ENCODE peak calls at places on chromosomes 5 and 9, in four cellular contexts. X is GM12878, V is endothelial cell of umbilical vein, T is body of pancreas. H is an unnamed sample.

GRCh38 chr5:94429566-94429965 is 188.8 kb downstream of the KIAA0825 start:
- DNase-seq in T (no peak), V (no peak), X (no peak), H (no peak)

GRCh38 chr5:160390787-160391696 is 8.8 kb downstream of the FAM200C start:
- DNase-seq in V (peak; percentile 30), T (no peak), X (no peak), H (no peak)

GRCh38 chr5:88021141-88021540 is 247.5 kb downstream of the TMEM161B start:
- DNase-seq in X (no peak), T (no peak), V (no peak), H (no peak)

GRCh38 chr5:15008476-15008875 is 136.9 kb upstream of the ANKH start:
- DNase-seq in V (peak; percentile 91), T (peak; percentile 90), X (no peak), H (peak; percentile 83)

GRCh38 chr5:4737868-4738267 is 402.3 kb upstream of the ADAMTS16 start:
- DNase-seq in V (no peak), T (no peak), X (no peak), H (no peak)

GRCh38 chr5:1447772-1448361 is 2.6 kb upstream of the SLC6A3 start:
- DNase-seq in V (no peak), X (no peak), T (no peak), H (no peak)

GRCh38 chr9:90307177-90307833 is 335.3 kb downstream of the DIRAS2 start:
- DNase-seq in T (peak; percentile 25), V (no peak), X (no peak), H (no peak)

GRCh38 chr9:34570422-34571179 is 18.9 kb downstream of the CNTFR start:
- DNase-seq in T (no peak), V (no peak), X (no peak), H (no peak)

GRCh38 chr9:115633099-115633498 is 515.1 kb upstream of the TNC start:
- DNase-seq in T (no peak), V (no peak), X (no peak), H (no peak)

GRCh38 chr9:71725590-71726338 is 42.5 kb downstream of the CEMIP2 start:
- DNase-seq in X (no peak), T (peak; percentile 35), V (peak; percentile 46), H (no peak)

GRCh38 chr5:180198208-180198607 is 10.8 kb downstream of the RASGEF1C start:
- DNase-seq in T (no peak), X (no peak), V (no peak), H (no peak)

GRCh38 chr5:31604240-31604639 is 34.7 kb upstream of the PDZD2 start:
- DNase-seq in X (no peak), T (no peak), V (no peak), H (no peak)

GRCh38 chr9:84575705-84576104 is 93.8 kb upstream of the NTRK2 start:
- DNase-seq in X (no peak), T (no peak), V (no peak), H (no peak)

GRCh38 chr5:59766394-59766793 is 127.1 kb downstream of the PDE4D start:
- DNase-seq in X (no peak), V (peak; percentile 79), T (peak; percentile 32), H (peak; percentile 26)

GRCh38 chr5:148848378-148849031 is 22.1 kb downstream of the ADRB2 start:
- DNase-seq in T (no peak), X (no peak), V (no peak), H (no peak)

GRCh38 chr5:65034782-65035181 is 266.1 kb downstream of the CWC27 start:
- DNase-seq in X (no peak), V (no peak), T (no peak), H (peak; percentile 20)

GRCh38 chr9:8071445-8071798 is 271.8 kb upstream of the DMAC1 start:
- DNase-seq in V (no peak), X (no peak), T (no peak), H (no peak)

GRCh38 chr5:134976841-134977240 is 9.1 kb downstream of the CATSPER3 start:
- DNase-seq in X (no peak), T (no peak), V (no peak), H (no peak)

GRCh38 chr5:143061161-143061945 is 291.2 kb downstream of the ARHGAP26 start:
- DNase-seq in T (no peak), V (peak; percentile 73), X (no peak), H (no peak)

GRCh38 chr5:157511656-157512644 is 51.9 kb downstream of the NIPAL4 start:
- DNase-seq in V (peak; percentile 98), X (no peak), T (peak; percentile 81), H (peak; percentile 95)

GRCh38 chr5:150122536-150123481 is 32.8 kb downstream of the PDGFRB start:
- DNase-seq in X (no peak), V (no peak), T (no peak), H (peak; percentile 15)

GRCh38 chr5:141349917-141350619 is at the start of gene PCDHGB1:
- DNase-seq in T (peak; percentile 54), V (no peak), X (no peak), H (no peak)

GRCh38 chr9:68585034-68585761 is 44.5 kb upstream of the TMEM252 start:
- DNase-seq in T (no peak), V (no peak), X (no peak), H (no peak)

GRCh38 chr5:120358949-120359348 is 105.2 kb upstream of the PRR16 start:
- DNase-seq in T (no peak), V (peak; percentile 39), X (no peak), H (no peak)

GRCh38 chr5:142716963-142717362 is 31.1 kb upstream of the FGF1 start:
- DNase-seq in T (peak; percentile 61), V (peak; percentile 53), X (no peak), H (no peak)

GRCh38 chr9:31590091-31590490 is 794.4 kb upstream of the ACO1 start:
- DNase-seq in T (no peak), V (no peak), X (no peak), H (no peak)

GRCh38 chr5:41841325-41841724 is 28.9 kb downstream of the OXCT1 start:
- DNase-seq in X (no peak), T (peak; percentile 8), V (no peak), H (no peak)

DNA sequence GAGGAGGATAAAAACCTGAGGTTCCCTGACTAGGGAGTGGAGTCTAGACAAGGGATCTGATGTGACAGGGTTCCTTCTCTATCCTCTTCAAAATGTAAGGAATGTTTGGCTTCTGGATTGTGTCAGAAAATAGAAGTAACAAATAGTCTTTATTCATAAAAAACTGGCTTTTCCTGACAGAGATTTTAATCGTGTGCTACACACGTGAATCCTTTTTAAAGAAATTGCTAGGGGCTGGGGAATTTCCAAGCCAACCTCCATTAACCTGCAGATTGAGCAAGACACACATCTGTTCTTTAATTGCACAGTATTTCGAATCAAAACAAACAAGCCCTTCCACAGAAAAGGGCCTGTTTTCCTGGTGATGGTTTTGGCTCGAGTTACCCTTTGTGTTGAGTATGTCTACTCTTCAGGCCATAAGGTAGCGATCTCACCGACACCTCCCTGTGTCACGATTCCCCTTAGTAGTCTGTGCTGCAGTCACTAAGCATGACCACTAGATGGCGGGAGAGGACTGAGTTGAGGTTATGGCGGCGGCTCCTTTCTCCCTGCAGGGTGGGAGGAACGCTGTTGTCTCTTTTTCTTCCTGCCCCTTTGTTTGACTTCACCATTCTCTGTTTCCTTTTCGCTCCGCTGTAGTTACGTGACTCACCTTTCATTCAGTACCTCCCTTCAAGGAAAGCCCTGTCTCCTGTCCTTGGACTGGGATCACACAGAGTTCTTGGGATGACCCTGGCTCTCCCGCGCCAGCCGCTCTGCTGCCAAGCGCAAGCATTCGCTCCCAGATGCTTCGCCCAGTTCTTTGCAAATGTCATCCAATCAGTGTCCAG is 137.1 kb upstream of the SLC24A2 start:
- DNase-seq in V (peak; percentile 74), X (peak; percentile 48), T (peak; percentile 80), H (peak; percentile 76)
- TF ChIP-seq POLR2A in V (no peak), X (no peak), T (no peak), H (no peak)

GRCh38 chr5:137370096-137370495 is 129.0 kb downstream of the SPOCK1 start:
- DNase-seq in X (no peak), T (no peak), V (no peak), H (no peak)

GRCh38 chr5:137372386-137373160 is 126.6 kb downstream of the SPOCK1 start:
- DNase-seq in X (no peak), V (no peak), T (no peak), H (no peak)

GRCh38 chr5:137374110-137374853 is 124.8 kb downstream of the SPOCK1 start:
- DNase-seq in T (no peak), V (peak; percentile 81), X (no peak), H (no peak)

GRCh38 chr5:137367951-137368350 is 131.2 kb downstream of the SPOCK1 start:
- DNase-seq in V (no peak), X (no peak), T (no peak), H (no peak)

GRCh38 chr5:137370511-137371071 is 128.5 kb downstream of the SPOCK1 start:
- DNase-seq in X (no peak), T (no peak), V (no peak), H (no peak)
- H3K27ac ChIP-seq in X (no peak overlapping the region), T (no peak overlapping the region), V (no peak overlapping the region), H (no peak overlapping the region)

GRCh38 chr9:125999504-125999881 is 252.3 kb downstream of the PBX3 start:
- DNase-seq in T (no peak), X (no peak), V (no peak), H (no peak)
- TF ChIP-seq CTCF in T (no peak), X (no peak), V (no peak), H (no peak)

GRCh38 chr5:172870261-172870806 is 36.3 kb downstream of the ERGIC1 start:
- DNase-seq in V (peak; percentile 97), X (no peak), T (peak; percentile 63), H (peak; percentile 44)
- TF ChIP-seq POLR2A in V (no peak), X (no peak), T (peak; percentile 25), H (peak; percentile 13)

DNA sequence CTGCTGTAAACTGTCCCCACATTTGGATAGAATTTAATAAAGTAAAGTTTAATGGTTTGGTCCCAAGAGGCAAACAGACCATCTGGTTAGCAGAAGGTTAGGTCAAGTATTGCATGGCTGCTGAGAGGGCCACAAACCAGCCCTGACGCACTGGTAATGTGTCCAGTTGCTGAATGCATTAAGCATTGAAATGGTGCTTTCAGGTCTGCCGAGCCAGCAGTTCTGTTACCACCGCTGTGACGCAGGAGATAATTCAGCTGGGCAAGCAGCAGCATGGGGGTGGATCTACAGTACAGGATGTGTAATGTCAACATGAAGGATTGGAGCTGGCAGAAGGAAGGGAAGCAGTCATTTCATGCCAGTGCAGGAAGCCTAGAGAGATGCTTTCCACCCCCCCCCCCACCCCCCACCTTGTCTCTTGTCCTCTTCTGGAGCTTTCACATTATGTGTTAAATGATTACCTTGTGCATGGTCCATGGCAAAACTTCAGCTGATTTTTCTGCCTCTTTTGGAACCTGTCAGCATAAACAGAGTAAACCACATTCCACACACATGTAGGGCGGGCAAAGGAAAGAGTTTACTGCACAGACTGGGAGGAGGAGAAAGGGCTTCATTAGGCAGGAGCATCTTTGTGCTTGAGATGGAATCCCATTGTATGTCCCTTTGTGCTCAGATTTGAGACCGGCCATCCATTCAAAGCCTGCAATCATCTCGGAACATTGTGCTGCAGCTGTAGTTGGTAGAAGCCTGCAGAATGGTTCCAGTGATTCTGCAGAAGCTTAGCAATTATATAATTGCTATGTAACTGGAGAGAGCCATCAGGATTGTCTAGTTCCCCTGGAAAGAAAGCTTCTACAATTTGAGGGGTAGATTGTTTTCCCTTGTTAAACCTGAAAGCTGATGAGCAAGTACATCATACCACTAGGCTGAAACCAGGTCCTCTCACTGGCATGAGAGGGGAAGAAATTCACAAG is 16.3 kb downstream of the ZNF462 start:
- DNase-seq in X (no peak), T (peak; percentile 74), V (peak; percentile 85), H (peak; percentile 87)
- H3K27ac ChIP-seq in X (no peak overlapping the region), T (peak overlapping the region; percentile 31), V (peak overlapping the region; percentile 16), H (peak overlapping the region; percentile 66)

GRCh38 chr5:19564036-19564435 is 424.0 kb downstream of the CDH18 start:
- DNase-seq in T (no peak), V (no peak), X (no peak), H (no peak)

GRCh38 chr5:19568004-19568403 is 420.0 kb downstream of the CDH18 start:
- DNase-seq in T (no peak), X (no peak), V (no peak), H (no peak)
- TF ChIP-seq CTCF in T (no peak), X (no peak), V (no peak), H (no peak)